ENCODE peak calls at places on chromosome 1, in nine cellular contexts. V is heart left ventricle, W is AG09309, T is A549, Y is GM13976, M is cardiac fibroblast, H is pancreas, Z is progenitor cell of endocrine pancreas, X is IMR-90. C is an unnamed sample.

GRCh38 chr1:76690784-76691183 is 176.5 kb upstream of the ST6GALNAC5 start:
- DNase-seq in X (no peak), T (no peak), W (no peak), Y (no peak), V (no peak), Z (no peak), H (no peak), M (no peak), C (no peak)

GRCh38 chr1:59316497-59317128 is 19.7 kb downstream of the FGGY start:
- DNase-seq in X (peak; percentile 70), W (no peak), H (no peak), T (no peak), Z (no peak), M (peak; percentile 36), Y (no peak), V (no peak), C (no peak)

GRCh38 chr1:33500547-33500946 is 28.1 kb downstream of the ZSCAN20 start:
- DNase-seq in Y (no peak), M (no peak), X (no peak), Z (no peak), W (no peak), T (no peak), H (no peak), V (no peak), C (no peak)

GRCh38 chr1:204929487-204930185 is 59.0 kb downstream of the NFASC start:
- DNase-seq in T (no peak), Z (no peak), M (no peak), V (no peak), W (no peak), H (no peak), Y (no peak), X (no peak), C (no peak)

GRCh38 chr1:94329986-94330385 is 88.2 kb upstream of the ABCD3 start:
- DNase-seq in T (no peak), W (no peak), Y (no peak), H (no peak), X (peak; percentile 54), M (peak; percentile 81), Z (no peak), V (no peak), C (no peak)

GRCh38 chr1:243325305-243325890 is 69.6 kb downstream of the SDCCAG8 start:
- DNase-seq in Y (peak; percentile 40), X (peak; percentile 82), T (peak; percentile 34), M (peak; percentile 77), Z (no peak), W (peak; percentile 16), H (no peak), V (no peak), C (peak; percentile 20)

GRCh38 chr1:14426854-14427253 is 171.6 kb upstream of the KAZN start:
- DNase-seq in W (no peak), T (no peak), X (no peak), V (no peak), Z (no peak), H (no peak), M (no peak), Y (no peak), C (no peak)

GRCh38 chr1:87682565-87682964 is 353.9 kb downstream of the LMO4 start:
- DNase-seq in V (no peak), W (no peak), M (no peak), Y (no peak), X (no peak), Z (no peak), T (no peak), H (no peak), C (no peak)

GRCh38 chr1:26831059-26831458 is 4.6 kb downstream of the ZDHHC18 start:
- DNase-seq in Y (no peak), X (no peak), T (no peak), W (no peak), Z (no peak), H (no peak), V (no peak), M (no peak), C (no peak)

GRCh38 chr1:26831546-26832248 is 5.2 kb downstream of the ZDHHC18 start:
- DNase-seq in X (no peak), V (no peak), Y (no peak), T (no peak), Z (no peak), W (no peak), M (peak; percentile 17), H (no peak), C (no peak)

GRCh38 chr1:26832249-26832960 is 5.9 kb downstream of the ZDHHC18 start:
- DNase-seq in V (no peak), X (no peak), M (no peak), Y (no peak), H (no peak), T (no peak), W (no peak), Z (no peak), C (no peak)

GRCh38 chr1:26829214-26829911 is 2.9 kb downstream of the ZDHHC18 start:
- DNase-seq in M (no peak), W (no peak), Z (no peak), X (no peak), Y (no peak), T (no peak), V (no peak), H (no peak), C (no peak)

DNA sequence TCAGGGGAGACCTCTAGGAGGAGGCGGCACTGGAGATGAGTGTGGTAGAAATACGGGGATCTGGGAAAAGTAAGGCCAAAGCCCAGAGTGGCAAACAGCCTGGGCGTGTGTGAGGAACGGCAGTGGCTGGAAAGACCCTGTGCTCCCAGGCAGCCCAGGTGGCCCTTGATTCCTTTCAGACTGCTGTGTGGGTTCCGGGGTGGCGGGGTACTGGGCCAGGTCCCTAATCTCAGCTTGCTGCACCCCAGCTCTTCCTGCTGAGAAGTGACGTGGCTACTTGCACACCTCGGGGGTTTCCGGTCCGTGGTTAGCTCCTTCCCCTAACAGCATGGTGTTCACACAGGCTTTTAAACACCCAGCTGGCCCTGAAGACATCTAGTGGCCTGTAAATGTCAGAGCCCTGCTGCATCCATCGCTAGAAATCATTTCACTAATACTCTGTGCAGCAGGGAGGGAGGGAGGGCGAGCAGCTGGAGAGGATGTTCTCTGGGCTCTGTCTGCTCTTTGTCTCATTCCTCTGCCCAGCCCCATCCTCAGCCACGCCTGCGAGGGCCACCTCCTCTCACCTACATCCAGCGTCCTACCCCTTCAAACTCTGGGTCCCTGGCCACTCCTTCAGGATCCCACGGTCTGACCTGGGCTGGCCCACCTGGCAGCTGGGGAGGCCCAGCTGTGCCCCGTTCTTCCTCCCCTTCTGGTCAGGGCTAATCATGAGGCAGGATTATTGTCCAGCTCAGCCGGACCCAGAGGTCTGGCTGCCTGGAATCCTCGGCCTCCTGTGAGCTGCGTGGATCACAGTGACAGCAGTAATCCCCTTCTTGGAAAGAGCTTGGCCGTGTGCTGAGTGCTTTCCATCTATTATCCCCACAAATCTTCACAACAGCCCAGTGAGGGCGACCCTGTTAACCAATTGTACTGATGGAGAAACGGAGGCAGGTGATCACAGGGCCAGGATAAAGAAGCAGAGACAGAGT is 7.2 kb downstream of the ZDHHC18 start:
- DNase-seq in X (no peak), H (no peak), T (no peak), W (no peak), Z (no peak), Y (peak; percentile 93), V (peak; percentile 57), M (no peak), C (no peak)
- TF ChIP-seq CTCF in X (no peak), H (no peak), T (no peak), W (no peak), Z (no peak), Y (peak; percentile 10), V (no peak), M (no peak), C (no peak)

GRCh38 chr1:115630342-115630741 is 11.4 kb upstream of the VANGL1 start:
- DNase-seq in Z (no peak), W (no peak), M (no peak), H (no peak), X (no peak), V (no peak), T (no peak), Y (no peak), C (no peak)

GRCh38 chr1:115620950-115621349 is 20.8 kb upstream of the VANGL1 start:
- DNase-seq in V (no peak), H (no peak), M (no peak), W (no peak), Z (no peak), Y (no peak), X (no peak), T (no peak), C (no peak)

GRCh38 chr1:115620453-115620852 is 21.3 kb upstream of the VANGL1 start:
- DNase-seq in T (no peak), Z (no peak), H (no peak), W (no peak), X (no peak), V (no peak), M (no peak), Y (no peak), C (no peak)

DNA sequence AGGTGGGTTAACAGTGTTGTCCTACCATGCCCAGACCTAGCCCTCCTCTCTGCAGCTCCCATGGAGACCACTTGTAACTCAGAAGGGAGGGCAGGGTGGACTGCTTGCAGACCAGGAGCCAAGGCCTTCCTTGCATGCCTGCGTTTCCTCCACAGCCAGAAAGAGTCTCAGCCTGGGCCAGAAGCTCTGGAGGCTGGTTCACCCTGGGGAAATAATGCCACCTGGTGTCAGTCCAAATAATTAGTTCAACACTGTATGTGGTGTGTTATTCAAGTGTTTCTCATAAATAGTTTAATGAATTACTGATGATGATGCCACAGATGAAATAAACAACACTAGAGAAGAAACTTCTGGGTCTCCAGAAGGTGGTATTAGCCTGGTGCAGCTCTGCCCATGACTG is 16.9 kb upstream of the VANGL1 start:
- DNase-seq in Z (no peak), Y (no peak), M (no peak), T (no peak), W (no peak), V (no peak), H (no peak), X (no peak), C (no peak)
- TF ChIP-seq CTCF in Z (no peak), Y (no peak), M (no peak), T (no peak), W (no peak), V (no peak), H (no peak), X (no peak), C (no peak)

GRCh38 chr1:180248176-180248575 is 18.1 kb downstream of the LHX4 start:
- DNase-seq in Y (no peak), V (no peak), H (no peak), W (no peak), M (no peak), T (no peak), X (no peak), Z (no peak), C (no peak)

GRCh38 chr1:180249725-180250498 is 19.8 kb downstream of the LHX4 start:
- DNase-seq in V (no peak), X (peak; percentile 43), T (no peak), Y (no peak), W (no peak), Z (no peak), H (no peak), M (no peak), C (no peak)

GRCh38 chr1:180247580-180247979 is 17.5 kb downstream of the LHX4 start:
- DNase-seq in H (no peak), Y (no peak), T (no peak), X (no peak), M (no peak), W (no peak), V (no peak), Z (no peak), C (no peak)

GRCh38 chr1:180250499-180250770 is 20.4 kb downstream of the LHX4 start:
- DNase-seq in Z (no peak), Y (no peak), X (no peak), V (no peak), T (no peak), M (no peak), H (no peak), W (no peak), C (no peak)

GRCh38 chr1:180248731-180249681 is 18.9 kb downstream of the LHX4 start:
- DNase-seq in M (peak; percentile 35), V (no peak), W (no peak), X (no peak), Y (no peak), H (no peak), T (no peak), Z (no peak), C (peak; percentile 35)
- TF ChIP-seq CTCF in M (peak; percentile 8), V (no peak), W (no peak), X (no peak), Y (no peak), H (no peak), T (no peak), Z (no peak), C (no peak)

GRCh38 chr1:115036814-115037535 is 7.3 kb downstream of the TSHB start:
- DNase-seq in Z (no peak), V (no peak), X (no peak), Y (no peak), H (no peak), T (no peak), M (no peak), W (no peak), C (no peak)

GRCh38 chr1:115041654-115042053 is 12.0 kb downstream of the TSHB start:
- DNase-seq in Z (no peak), Y (no peak), V (no peak), T (no peak), H (no peak), W (no peak), X (no peak), M (peak; percentile 7), C (no peak)

GRCh38 chr1:115035652-115036051 is 6.0 kb downstream of the TSHB start:
- DNase-seq in Y (no peak), V (no peak), M (no peak), T (no peak), Z (no peak), W (no peak), H (no peak), X (no peak), C (no peak)

GRCh38 chr1:115040501-115040900 is 10.9 kb downstream of the TSHB start:
- DNase-seq in M (no peak), H (no peak), W (no peak), T (no peak), Y (no peak), X (no peak), V (no peak), Z (no peak), C (no peak)
- TF ChIP-seq CTCF in M (no peak), H (no peak), W (peak; percentile 9), T (no peak), Y (no peak), X (no peak), V (no peak), Z (peak; percentile 16), C (no peak)